ENCODE peak calls at places on chromosome 21, in eight cellular contexts. U is CD8-positive, alpha-beta T cell; Q is transverse colon; M is mucosa of descending colon; G is NT2/D1; H is fibroblast of lung; I is sigmoid colon; Y is heart left ventricle. B is an unnamed sample.

GRCh38 chr21:24023936-24024335 is 1583.3 kb downstream of the MRPL39 start:
- DNase-seq in H (peak), Y (no peak), M (no peak), I (no peak), U (no peak), G (no peak), Q (no peak), B (no peak)

GRCh38 chr21:41759926-41760325 is 6.9 kb downstream of the RIPK4 start:
- DNase-seq in I (no peak), Q (no peak), Y (no peak), M (no peak), G (no peak), U (no peak), H (no peak), B (no peak)

GRCh38 chr21:32392299-32392879 is 423 bp downstream of the URB1 start:
- DNase-seq in H (peak), U (no peak), I (no peak), G (no peak), Q (no peak), M (no peak), Y (no peak), B (no peak)

GRCh38 chr21:43973634-43973955 is 38.5 kb upstream of the TRAPPC10 start:
- DNase-seq in U (no peak), Q (no peak), H (no peak), M (no peak), I (no peak), G (no peak), Y (no peak), B (no peak)

GRCh38 chr21:29371464-29371863 is 72.7 kb downstream of the BACH1 start:
- DNase-seq in H (peak), U (no peak), Q (no peak), G (no peak), M (no peak), I (no peak), Y (no peak), B (no peak)

GRCh38 chr21:16302851-16303282 is 573.1 kb downstream of the USP25 start:
- DNase-seq in I (peak), Q (no peak), M (no peak), U (no peak), G (no peak), H (peak), Y (peak), B (no peak)

GRCh38 chr21:43188712-43189151 is 19.9 kb downstream of the CRYAA start:
- DNase-seq in I (peak), U (no peak), H (no peak), Y (peak), Q (peak), G (no peak), M (peak), B (no peak)

GRCh38 chr21:21203822-21204339 is 205.7 kb downstream of the NCAM2 start:
- DNase-seq in Q (no peak), H (no peak), M (no peak), Y (no peak), I (no peak), G (no peak), U (no peak), B (no peak)

GRCh38 chr21:21097425-21097824 is 99.2 kb downstream of the NCAM2 start:
- DNase-seq in Q (no peak), M (no peak), Y (no peak), H (no peak), U (no peak), I (no peak), G (no peak), B (no peak)

GRCh38 chr21:40143822-40144525 is 276.7 kb downstream of the PCP4 start:
- DNase-seq in Q (peak), H (peak), I (no peak), U (no peak), M (peak), G (peak), Y (peak), B (peak)

DNA sequence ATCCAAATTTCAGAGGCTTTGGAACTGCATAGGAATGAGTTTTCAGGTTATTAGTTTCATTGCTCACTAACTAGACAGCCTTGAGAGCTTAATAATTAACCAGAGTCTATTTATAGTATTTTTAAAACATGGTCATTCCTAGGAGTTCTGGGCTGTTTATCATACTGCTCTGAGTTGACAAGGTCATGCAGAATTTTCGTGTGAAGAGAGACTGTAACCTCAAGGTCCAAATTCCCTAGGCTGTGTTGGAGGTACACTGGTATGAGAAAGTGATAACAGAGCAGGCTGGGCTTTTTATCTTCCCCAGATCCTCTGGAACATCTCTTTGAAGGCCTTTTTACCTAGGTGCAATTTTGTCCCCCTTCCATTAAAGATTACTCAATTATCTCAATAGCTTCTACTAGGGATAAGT is 736.3 kb downstream of the LTN1 start:
- DNase-seq in G (no peak), Y (no peak), H (peak), Q (no peak), I (no peak), U (no peak), M (no peak), B (no peak)
- H3K4me3 ChIP-seq in G (no peak), Y (no peak), H (no peak), Q (no peak), I (no peak), U (no peak), M (no peak), B (no peak)

GRCh38 chr21:46661211-46661625 is 25.7 kb downstream of the PRMT2 start:
- DNase-seq in M (peak), G (peak), I (peak), Q (peak), H (peak), U (peak), Y (peak), B (peak)

GRCh38 chr21:46660505-46660904 is 25.0 kb downstream of the PRMT2 start:
- DNase-seq in M (no peak), U (no peak), I (no peak), G (no peak), Y (no peak), H (no peak), Q (no peak), B (peak)

GRCh38 chr21:46662765-46663500 is 27.5 kb downstream of the PRMT2 start:
- DNase-seq in M (no peak), U (no peak), I (no peak), Q (no peak), Y (no peak), H (no peak), G (no peak), B (no peak)

GRCh38 chr21:46662367-46662654 is 26.8 kb downstream of the PRMT2 start:
- DNase-seq in M (no peak), G (no peak), H (no peak), U (no peak), Q (no peak), I (no peak), Y (no peak), B (no peak)

GRCh38 chr21:46661627-46662366 is 26.3 kb downstream of the PRMT2 start:
- DNase-seq in Y (no peak), I (no peak), H (no peak), M (no peak), U (no peak), G (no peak), Q (no peak), B (no peak)
- H3K4me3 ChIP-seq in Y (peak), I (peak), H (peak), M (no peak), U (no peak), G (peak), Q (peak), B (peak)

GRCh38 chr21:15054606-15055239 is 10.1 kb downstream of the NRIP1 start:
- DNase-seq in G (no peak), H (peak), Y (no peak), U (no peak), I (no peak), Q (no peak), M (no peak), B (no peak)

GRCh38 chr21:15054089-15054488 is 10.7 kb downstream of the NRIP1 start:
- DNase-seq in U (no peak), G (no peak), H (no peak), Y (no peak), I (no peak), Q (peak), M (peak), B (no peak)

GRCh38 chr21:15050588-15051377 is 14.0 kb downstream of the NRIP1 start:
- DNase-seq in Y (no peak), U (no peak), I (no peak), H (no peak), M (peak), G (no peak), Q (peak), B (no peak)

GRCh38 chr21:15053531-15053930 is 11.3 kb downstream of the NRIP1 start:
- DNase-seq in H (no peak), G (no peak), Y (no peak), Q (no peak), U (no peak), I (no peak), M (no peak), B (no peak)

GRCh38 chr21:15051652-15052554 is 12.9 kb downstream of the NRIP1 start:
- DNase-seq in Q (peak), G (no peak), Y (no peak), M (no peak), H (peak), U (no peak), I (no peak), B (no peak)
- H3K4me3 ChIP-seq in Q (no peak), G (no peak), Y (no peak), M (no peak), H (no peak), U (no peak), I (peak), B (no peak)

GRCh38 chr21:34159617-34159883 is 86.2 kb downstream of the MRPS6 start:
- DNase-seq in Q (no peak), Y (no peak), M (no peak), U (no peak), I (no peak), G (no peak), H (no peak), B (no peak)

GRCh38 chr21:34156957-34157356 is 83.6 kb downstream of the MRPS6 start:
- DNase-seq in H (no peak), U (no peak), Q (no peak), Y (no peak), G (no peak), I (peak), M (no peak), B (no peak)

GRCh38 chr21:34158866-34159616 is 85.7 kb downstream of the MRPS6 start:
- DNase-seq in Q (no peak), Y (no peak), I (peak), M (no peak), U (no peak), H (no peak), G (no peak), B (no peak)

GRCh38 chr21:34154878-34155277 is 81.5 kb downstream of the MRPS6 start:
- DNase-seq in M (no peak), H (no peak), Y (no peak), I (no peak), G (no peak), Q (no peak), U (no peak), B (peak)

DNA sequence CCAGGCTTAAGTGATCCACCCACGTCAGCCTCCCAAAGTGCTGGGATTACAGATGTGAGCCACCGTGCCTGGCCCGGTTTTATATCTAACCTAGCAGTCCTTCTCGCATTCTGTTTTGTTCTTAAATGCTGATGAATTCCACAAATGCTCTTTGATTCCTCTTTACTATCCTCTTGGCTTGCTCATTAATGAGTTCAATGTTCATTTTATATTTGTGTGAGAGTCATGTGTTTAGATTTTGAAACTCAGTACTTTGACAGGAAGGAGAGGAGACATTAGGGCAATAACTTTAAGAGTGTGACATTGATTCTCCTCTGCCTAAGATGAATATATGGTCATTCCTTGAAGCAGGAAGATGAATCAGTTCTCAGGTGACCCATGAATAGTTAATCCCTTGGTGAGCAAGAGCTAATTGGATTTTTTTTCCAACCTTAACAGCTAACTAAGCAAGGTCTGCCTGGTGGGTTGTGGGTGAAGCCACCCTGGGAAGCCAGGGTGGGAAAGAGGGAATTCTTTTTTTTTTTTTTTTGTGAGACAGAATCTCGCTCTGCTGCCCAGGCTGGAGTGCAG is 84.2 kb downstream of the MRPS6 start:
- DNase-seq in H (no peak), Q (no peak), U (no peak), I (peak), Y (no peak), M (no peak), G (no peak), B (no peak)
- H3K4me3 ChIP-seq in H (no peak), Q (no peak), U (no peak), I (no peak), Y (no peak), M (no peak), G (no peak), B (no peak)

GRCh38 chr21:38821959-38822682 is 16.4 kb downstream of the ETS2 start:
- DNase-seq in Q (no peak), G (no peak), H (no peak), M (no peak), I (no peak), U (no peak), Y (no peak), B (no peak)
- H3K4me3 ChIP-seq in Q (no peak), G (no peak), H (no peak), M (no peak), I (no peak), U (no peak), Y (no peak), B (no peak)

GRCh38 chr21:45380566-45380965 is 24.4 kb upstream of the COL18A1 start:
- DNase-seq in G (no peak), U (no peak), Y (no peak), Q (no peak), H (no peak), M (no peak), I (peak), B (no peak)

GRCh38 chr21:45377866-45378257 is 27.1 kb upstream of the COL18A1 start:
- DNase-seq in M (no peak), G (no peak), U (no peak), Q (no peak), H (no peak), I (no peak), Y (no peak), B (no peak)

GRCh38 chr21:45379901-45380330 is 25.0 kb upstream of the COL18A1 start:
- DNase-seq in I (peak), Y (no peak), Q (no peak), U (no peak), G (no peak), M (no peak), H (no peak), B (no peak)

GRCh38 chr21:45378258-45378966 is 26.6 kb upstream of the COL18A1 start:
- DNase-seq in I (peak), G (peak), H (peak), U (no peak), Y (peak), Q (no peak), M (no peak), B (no peak)

DNA sequence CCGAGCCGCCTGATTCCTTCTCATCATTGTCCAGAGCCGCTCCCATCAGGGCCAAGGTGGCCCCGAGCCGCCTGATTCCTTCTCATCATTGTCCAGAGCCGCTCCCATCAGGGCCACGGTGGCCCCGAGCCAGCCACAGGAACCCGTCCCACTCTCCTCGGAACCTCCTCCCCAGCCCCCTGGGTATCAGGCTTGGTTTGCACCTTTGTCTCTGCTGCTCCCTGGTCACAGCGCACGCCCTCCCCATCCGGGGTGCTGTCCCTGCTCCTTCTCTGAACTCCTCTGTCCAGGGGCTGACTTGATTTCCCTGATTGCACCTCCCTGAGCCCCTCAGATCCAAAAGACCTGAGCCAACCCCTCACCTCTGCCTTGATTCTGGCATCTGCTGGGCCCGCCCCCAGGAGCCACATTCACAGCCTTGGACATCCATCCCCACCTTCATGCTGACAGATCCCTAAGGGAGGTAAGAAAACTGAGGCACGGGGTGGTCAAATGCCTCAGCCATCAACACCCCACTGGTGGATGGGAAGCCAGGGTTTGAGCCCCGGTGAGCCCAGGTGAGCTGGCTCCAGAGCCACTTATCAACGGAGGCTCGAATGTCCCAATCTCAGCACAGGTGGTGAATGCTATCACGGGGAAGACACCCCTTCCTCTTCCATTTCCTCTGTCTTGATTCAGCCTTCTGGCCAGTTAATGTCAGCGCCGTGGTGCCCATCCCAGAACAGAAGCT is 25.6 kb upstream of the COL18A1 start:
- DNase-seq in U (no peak), I (peak), Y (peak), H (no peak), G (no peak), M (no peak), Q (no peak), B (no peak)
- H3K4me3 ChIP-seq in U (no peak), I (no peak), Y (no peak), H (no peak), G (no peak), M (no peak), Q (no peak), B (no peak)

DNA sequence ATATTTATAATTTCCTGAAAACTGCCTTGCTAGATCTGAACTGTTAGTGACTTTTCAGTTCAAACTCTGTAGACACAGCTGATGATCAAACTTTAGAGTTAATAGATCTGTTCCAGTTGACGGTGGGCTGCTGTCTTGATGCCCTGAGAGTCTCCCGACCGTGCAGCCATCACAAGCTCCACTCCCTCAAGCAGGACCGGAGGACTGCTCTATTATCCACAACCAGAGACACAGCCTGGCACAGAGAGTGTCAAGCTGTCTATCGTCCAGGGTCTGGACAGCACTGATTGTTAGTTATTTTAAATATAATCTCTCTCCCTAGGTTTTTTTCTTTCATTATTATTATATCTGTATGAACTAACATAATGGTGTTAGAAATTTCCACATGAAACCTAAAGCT is 8.1 kb downstream of the CHODL start:
- DNase-seq in M (no peak), I (no peak), H (no peak), Y (no peak), U (no peak), G (no peak), Q (no peak), B (no peak)
- H3K4me3 ChIP-seq in M (no peak), I (no peak), H (no peak), Y (no peak), U (no peak), G (no peak), Q (no peak), B (no peak)

GRCh38 chr21:34639882-34640788 is 25.2 kb upstream of the RCAN1 start:
- DNase-seq in U (no peak), G (no peak), I (no peak), H (no peak), Q (no peak), Y (no peak), M (no peak), B (no peak)
- H3K4me3 ChIP-seq in U (peak), G (no peak), I (no peak), H (peak), Q (no peak), Y (no peak), M (no peak), B (no peak)

GRCh38 chr21:44984792-44985440 is 45.1 kb downstream of the SLX9 start:
- DNase-seq in Q (no peak), I (peak), Y (no peak), U (no peak), G (no peak), H (no peak), M (peak), B (no peak)

GRCh38 chr21:44985441-44986401 is 45.9 kb downstream of the SLX9 start:
- DNase-seq in G (no peak), U (no peak), Q (no peak), I (peak), M (peak), Y (no peak), H (no peak), B (no peak)

GRCh38 chr21:44982558-44983244 is 42.9 kb downstream of the SLX9 start:
- DNase-seq in Q (no peak), I (peak), U (no peak), Y (peak), M (no peak), H (peak), G (no peak), B (no peak)

GRCh38 chr21:44984428-44984791 is 44.6 kb downstream of the SLX9 start:
- DNase-seq in M (peak), Y (no peak), U (no peak), G (no peak), Q (no peak), H (no peak), I (peak), B (no peak)

GRCh38 chr21:44983421-44984206 is 43.8 kb downstream of the SLX9 start:
- DNase-seq in G (no peak), I (peak), M (peak), Y (no peak), U (no peak), H (no peak), Q (no peak), B (no peak)
- H3K4me3 ChIP-seq in G (no peak), I (no peak), M (no peak), Y (no peak), U (no peak), H (no peak), Q (no peak), B (no peak)

DNA sequence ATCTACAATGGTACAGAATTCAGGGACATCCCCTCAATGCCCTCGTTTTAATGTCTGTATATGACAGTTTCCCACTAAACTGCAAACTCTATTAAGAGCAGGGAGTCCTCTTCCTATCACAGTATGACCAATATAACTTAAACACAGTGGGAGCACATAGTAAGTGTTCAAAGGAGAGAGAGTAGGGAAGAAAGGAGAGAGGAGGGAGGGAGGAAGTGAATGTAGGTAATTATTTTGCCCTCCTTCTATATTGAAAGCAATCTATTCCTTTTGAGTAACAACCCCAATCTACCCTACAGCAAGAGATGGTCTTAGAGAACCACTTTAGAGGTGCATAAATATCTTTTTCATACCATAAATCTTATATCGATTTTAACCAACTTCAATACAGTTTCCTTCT is 121.4 kb downstream of the MRPL39 start:
- DNase-seq in I (no peak), Q (no peak), M (no peak), U (no peak), G (no peak), Y (no peak), H (no peak), B (no peak)
- H3K4me3 ChIP-seq in I (no peak), Q (no peak), M (no peak), U (no peak), G (no peak), Y (no peak), H (no peak), B (no peak)

B was measured in Jurkat, Clone E6-1.